ENCODE peak calls at places on chromosomes 5 and 9, in five cellular contexts. K is CD4-positive, alpha-beta T cell; V is breast epithelium; U is lung; R is IMR-90. F is an unnamed sample.

GRCh38 chr5:139611703-139612584 is 36.2 kb upstream of the CXXC5 start:
- DNase-seq in K (no peak), V (no peak), U (no peak), R (no peak), F (no peak)

GRCh38 chr5:117318528-117318927 is 743.9 kb upstream of the SEMA6A start:
- DNase-seq in K (no peak), V (no peak), U (no peak), R (no peak), F (no peak)

GRCh38 chr5:150946351-150946905 is 41.6 kb upstream of the ZNF300 start:
- DNase-seq in K (no peak), V (peak; percentile 75), U (peak; percentile 70), R (peak; percentile 39), F (no peak)

GRCh38 chr5:35232124-35232523 is 1.8 kb upstream of the PRLR start:
- DNase-seq in K (no peak), V (no peak), U (no peak), R (no peak), F (no peak)

GRCh38 chr5:87598460-87598859 is 185.7 kb upstream of the CCNH start:
- DNase-seq in K (no peak), V (no peak), U (no peak), R (no peak), F (no peak)

GRCh38 chr5:178564386-178564785 is 25.8 kb downstream of the COL23A1 start:
- DNase-seq in K (no peak), V (no peak), U (no peak), R (no peak), F (no peak)

GRCh38 chr9:69121155-69122085 is 52.7 kb upstream of the TJP2 start:
- DNase-seq in K (no peak), V (peak; percentile 70), U (peak; percentile 71), R (peak; percentile 31), F (peak; percentile 53)

GRCh38 chr9:87167616-87168015 is 220.3 kb upstream of the GAS1 start:
- DNase-seq in K (no peak), V (no peak), U (no peak), R (peak; percentile 20), F (no peak)

GRCh38 chr9:115018547-115019435 is 88.4 kb upstream of the TNFSF8 start:
- DNase-seq in K (no peak), V (no peak), U (no peak), R (peak; percentile 97), F (no peak)

GRCh38 chr5:37554938-37555337 is 175.8 kb downstream of the WDR70 start:
- DNase-seq in K (no peak), V (no peak), U (no peak), R (no peak), F (no peak)

GRCh38 chr5:52441768-52442167 is 345.9 kb upstream of the ITGA1 start:
- DNase-seq in K (no peak), V (no peak), U (no peak), R (no peak), F (no peak)

GRCh38 chr5:164600929-164601535 is 1095.6 kb downstream of the MAT2B start:
- DNase-seq in K (no peak), V (no peak), U (no peak), R (no peak), F (no peak)

GRCh38 chr9:88949961-88950340 is 41.3 kb upstream of the S1PR3 start:
- DNase-seq in K (no peak), V (no peak), U (no peak), R (peak; percentile 33), F (no peak)

GRCh38 chr5:159965031-159965837 is 43.7 kb upstream of the TTC1 start:
- DNase-seq in K (no peak), V (no peak), U (peak; percentile 47), R (peak; percentile 57), F (peak; percentile 39)

GRCh38 chr9:135229701-135230385 is 142.4 kb downstream of the OLFM1 start:
- DNase-seq in K (no peak), V (no peak), U (no peak), R (no peak), F (no peak)

GRCh38 chr5:57724836-57725235 is 242.2 kb upstream of the ACTBL2 start:
- DNase-seq in K (no peak), V (no peak), U (no peak), R (peak; percentile 73), F (no peak)

GRCh38 chr5:50853151-50853550 is 186.7 kb downstream of the PARP8 start:
- DNase-seq in K (no peak), V (no peak), U (no peak), R (no peak), F (no peak)

GRCh38 chr9:128143409-128144238 is 5.6 kb upstream of the LCN2 start:
- DNase-seq in K (no peak), V (no peak), U (no peak), R (no peak), F (no peak)

GRCh38 chr5:1760656-1761452 is 38.8 kb downstream of the MRPL36 start:
- DNase-seq in K (no peak), V (peak; percentile 42), U (no peak), R (no peak), F (peak; percentile 7)

GRCh38 chr5:15977851-15978250 is 201.7 kb downstream of the MARCHF11 start:
- DNase-seq in K (no peak), V (no peak), U (no peak), R (no peak), F (no peak)

GRCh38 chr5:132260051-132260450 is 2.6 kb downstream of the PDLIM4 start:
- DNase-seq in K (no peak), V (no peak), U (no peak), R (peak; percentile 61), F (no peak)

GRCh38 chr9:125189011-125189360 is 617 bp downstream of the PPP6C start:
- DNase-seq in K (no peak), V (no peak), U (peak; percentile 33), R (no peak), F (peak; percentile 10)

GRCh38 chr9:137397675-137398423 is 25.1 kb downstream of the EXD3 start:
- DNase-seq in K (no peak), V (no peak), U (no peak), R (no peak), F (no peak)

GRCh38 chr9:104144336-104144735 is 50.2 kb downstream of the SMC2 start:
- DNase-seq in K (no peak), V (no peak), U (no peak), R (no peak), F (no peak)

GRCh38 chr9:18473551-18474279 is at the start of gene ADAMTSL1:
- DNase-seq in K (no peak), V (no peak), U (peak; percentile 31), R (peak; percentile 72), F (no peak)

GRCh38 chr9:122144836-122145235 is 14.7 kb downstream of the NDUFA8 start:
- DNase-seq in K (no peak), V (no peak), U (no peak), R (no peak), F (no peak)

GRCh38 chr5:84113246-84114118 is 271.2 kb downstream of the EDIL3 start:
- DNase-seq in K (no peak), V (no peak), U (no peak), R (peak; percentile 22), F (no peak)

GRCh38 chr9:134211811-134212460 is 47.6 kb upstream of the RNU6ATAC start:
- DNase-seq in K (no peak), V (no peak), U (no peak), R (no peak), F (no peak)

GRCh38 chr9:134214395-134214765 is 50.0 kb upstream of the RNU6ATAC start:
- DNase-seq in K (no peak), V (no peak), U (no peak), R (no peak), F (no peak)

GRCh38 chr9:134213508-134214394 is 49.4 kb upstream of the RNU6ATAC start:
- DNase-seq in K (no peak), V (no peak), U (no peak), R (no peak), F (no peak)

GRCh38 chr9:134210908-134211810 is 46.8 kb upstream of the RNU6ATAC start:
- DNase-seq in K (no peak), V (no peak), U (no peak), R (no peak), F (no peak)

DNA sequence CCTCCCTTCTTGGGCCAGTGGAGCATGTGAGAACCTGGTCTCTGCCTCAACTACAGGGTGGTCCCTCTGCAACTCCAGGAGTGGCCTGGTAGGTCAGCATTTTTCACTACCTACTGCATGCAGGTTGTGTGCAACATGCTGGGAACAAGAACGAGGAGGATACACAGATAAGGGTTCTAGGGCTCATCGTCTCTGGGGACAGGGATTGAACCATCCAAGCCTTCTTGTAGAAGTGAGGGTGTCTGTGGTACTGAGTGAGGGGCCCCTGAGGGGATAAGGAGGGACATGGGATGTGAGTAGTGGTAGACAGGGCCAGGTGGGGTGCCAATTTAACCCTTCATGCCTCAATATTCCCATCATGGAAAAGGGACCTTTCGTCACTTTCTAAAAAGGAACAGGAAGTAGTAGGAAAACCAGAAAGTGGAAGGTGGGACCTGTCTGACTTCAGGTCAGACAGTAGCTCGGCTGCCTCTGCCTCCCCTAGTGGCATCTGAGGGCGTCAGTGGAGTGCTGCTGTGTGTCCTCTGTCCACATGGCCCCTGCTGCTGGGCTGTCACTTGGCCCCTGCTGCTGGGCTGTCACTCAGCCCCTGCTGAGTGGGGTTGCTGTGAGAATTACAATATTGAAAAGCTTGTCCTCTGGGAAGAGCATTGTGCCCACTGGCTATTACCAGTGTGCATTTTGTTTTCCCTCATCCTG is 48.6 kb upstream of the RNU6ATAC start:
- DNase-seq in K (no peak), V (no peak), U (no peak), R (no peak), F (no peak)
- TF ChIP-seq CTCF in K (no peak), V (no peak), U (no peak), R (no peak), F (no peak)

DNA sequence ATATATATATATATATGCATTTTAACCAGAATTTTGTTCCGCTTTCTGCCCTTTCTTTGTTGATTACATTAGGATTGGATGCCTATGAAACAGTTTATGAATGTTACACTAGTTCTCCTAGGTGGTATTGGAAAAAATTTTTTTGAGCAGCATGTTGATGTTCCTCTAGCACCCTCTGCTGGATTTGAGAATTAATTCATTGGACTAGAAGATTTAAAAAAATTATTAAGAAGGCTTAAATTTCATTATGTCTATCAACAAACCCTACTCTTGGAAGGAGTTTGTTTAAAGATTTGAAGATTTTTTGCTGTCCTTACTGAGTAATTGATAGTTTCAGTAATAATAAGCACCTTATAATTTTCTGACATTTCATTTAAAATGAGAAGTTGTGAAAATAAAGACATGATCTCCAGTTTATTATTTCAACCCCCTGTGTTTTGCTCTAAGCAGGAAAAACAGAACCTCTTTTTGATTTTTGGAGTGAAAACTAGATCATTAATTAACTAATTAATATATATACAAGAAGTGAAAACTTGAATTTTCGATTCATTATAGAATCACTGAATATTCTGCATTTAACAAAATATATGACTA is 89.6 kb downstream of the CCDC171 start:
- DNase-seq in K (no peak), V (no peak), U (no peak), R (peak; percentile 53), F (no peak)
- TF ChIP-seq CTCF in K (peak; percentile 46), V (no peak), U (peak; percentile 7), R (peak; percentile 58), F (peak; percentile 63)

GRCh38 chr5:135830384-135831275 is 3.8 kb upstream of the SLC25A48 start:
- DNase-seq in K (no peak), V (no peak), U (peak; percentile 22), R (no peak), F (no peak)
- TF ChIP-seq CTCF in K (no peak), V (no peak), U (no peak), R (no peak), F (no peak)

DNA sequence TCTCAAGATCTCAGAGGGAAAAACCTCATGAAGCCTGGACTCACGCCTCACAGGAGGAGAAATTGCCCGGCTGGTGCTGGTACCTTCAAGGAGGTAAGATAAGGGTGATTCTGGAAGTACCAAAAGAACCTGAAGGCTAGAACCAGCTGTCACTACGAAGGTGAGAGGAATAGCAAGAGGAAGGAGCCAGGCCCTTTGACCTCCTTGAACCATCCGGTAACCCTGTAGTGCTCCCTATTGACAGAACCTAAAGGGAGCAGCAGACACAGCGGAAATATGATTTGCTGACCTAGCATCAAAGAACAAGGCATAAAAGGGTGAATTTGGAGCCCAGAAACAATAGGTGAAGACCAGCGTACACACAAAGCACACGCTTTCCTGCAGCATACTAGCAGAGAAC is 92.2 kb downstream of the DOCK8 start:
- DNase-seq in K (peak; percentile 23), V (no peak), U (peak; percentile 34), R (no peak), F (no peak)
- TF ChIP-seq CTCF in K (peak; percentile 33), V (no peak), U (no peak), R (no peak), F (no peak)